ENCODE peak calls at places on chromosome 12, in ten cellular contexts. N, M, B, H, C, U, O, X, D and K are unnamed samples. For H3K27me3, the result is how much of the 10 kb centered on the place peaks cover.

GRCh38 chr12:102119674-102120563 is at the start of the genes NUP37 and PARPBP:
- DNase-seq in O (peak), B (peak), H (no peak), X (peak), M (peak), N (peak), C (peak), D (peak), U (peak), K (peak)

GRCh38 chr12:47504775-47505446 is 200.9 kb downstream of the RPAP3 start:
- DNase-seq in U (no peak), O (no peak), B (no peak), H (peak), M (no peak), X (peak), D (no peak), C (no peak), N (no peak), K (no peak)

GRCh38 chr12:94792690-94793089 is 142.3 kb upstream of the TMCC3 start:
- DNase-seq in U (peak), M (no peak), B (no peak), H (no peak), D (no peak), N (peak), C (no peak), X (no peak), O (no peak), K (no peak)

GRCh38 chr12:14937689-14938088 is 648 bp downstream of the ERP27 start:
- DNase-seq in B (no peak), M (peak), C (no peak), N (no peak), X (no peak), D (no peak), O (no peak), H (no peak), U (no peak), K (no peak)

GRCh38 chr12:55816876-55817351 is 610 bp downstream of the SARNP start:
- DNase-seq in X (peak), H (no peak), N (peak), B (no peak), M (no peak), O (no peak), U (no peak), C (peak), D (no peak), K (no peak)

GRCh38 chr12:68240079-68240478 is 13.3 kb downstream of the IL22 start:
- DNase-seq in D (no peak), N (peak), M (no peak), O (no peak), X (peak), C (no peak), U (no peak), B (no peak), H (peak), K (no peak)

GRCh38 chr12:93860659-93861373 is 183.6 kb downstream of the CRADD start:
- DNase-seq in U (no peak), N (no peak), C (no peak), O (no peak), B (no peak), H (no peak), D (no peak), M (no peak), X (no peak), K (no peak)

GRCh38 chr12:119069029-119069731 is 87.8 kb downstream of the SRRM4 start:
- DNase-seq in M (no peak), X (no peak), N (peak), H (no peak), U (no peak), B (no peak), O (no peak), D (no peak), C (no peak), K (no peak)

GRCh38 chr12:4487024-4487423 is 41.4 kb upstream of the FGF6 start:
- DNase-seq in O (no peak), N (no peak), M (peak), H (no peak), C (no peak), X (no peak), U (no peak), B (no peak), D (no peak), K (no peak)

GRCh38 chr12:54431911-54432814 is 13.1 kb upstream of the ITGA5 start:
- DNase-seq in C (peak), D (no peak), O (no peak), U (peak), N (peak), B (peak), X (peak), M (peak), H (no peak), K (no peak)

GRCh38 chr12:54428050-54429013 is 9.3 kb upstream of the ITGA5 start:
- DNase-seq in U (no peak), X (peak), H (no peak), D (no peak), B (peak), C (no peak), M (peak), O (no peak), N (no peak), K (no peak)

GRCh38 chr12:54426690-54427089 is 7.6 kb upstream of the ITGA5 start:
- DNase-seq in O (no peak), D (no peak), U (no peak), X (no peak), B (no peak), M (no peak), C (no peak), N (no peak), H (no peak), K (no peak)

GRCh38 chr12:54430471-54431075 is 11.5 kb upstream of the ITGA5 start:
- DNase-seq in M (no peak), B (no peak), N (no peak), C (peak), H (no peak), O (no peak), X (no peak), D (no peak), U (no peak), K (no peak)

DNA sequence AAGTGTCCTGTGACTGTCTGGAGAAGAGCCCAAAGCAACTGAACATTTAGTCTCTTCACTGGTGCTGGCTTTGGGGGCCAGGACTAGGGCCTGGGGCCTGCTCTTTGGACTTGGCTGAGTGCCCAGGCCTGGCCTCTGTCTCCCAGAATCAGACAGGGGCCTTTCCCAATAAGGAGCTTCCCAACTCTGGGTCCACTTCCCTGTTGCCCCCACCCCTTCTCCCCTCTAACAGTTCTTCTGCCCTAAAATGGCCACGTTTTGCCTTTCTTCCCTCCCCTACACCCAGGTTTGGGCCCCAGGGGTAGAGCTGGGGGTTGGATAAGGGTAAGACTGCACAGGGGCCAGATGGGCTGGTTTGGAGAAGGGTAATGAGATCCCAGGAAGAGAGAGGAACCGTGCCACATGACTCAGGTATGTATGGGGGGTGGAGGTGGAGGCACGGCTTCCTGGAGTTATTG is 10.0 kb upstream of the ITGA5 start:
- DNase-seq in N (no peak), D (no peak), C (no peak), U (no peak), B (no peak), O (no peak), H (no peak), X (no peak), M (no peak), K (no peak)
- H3K27me3 ChIP-seq in N (under half), D (under half), C (under half), U (under half), B (under half), O (under half), H (under half), X (under half), M (half or more), K (under half)

DNA sequence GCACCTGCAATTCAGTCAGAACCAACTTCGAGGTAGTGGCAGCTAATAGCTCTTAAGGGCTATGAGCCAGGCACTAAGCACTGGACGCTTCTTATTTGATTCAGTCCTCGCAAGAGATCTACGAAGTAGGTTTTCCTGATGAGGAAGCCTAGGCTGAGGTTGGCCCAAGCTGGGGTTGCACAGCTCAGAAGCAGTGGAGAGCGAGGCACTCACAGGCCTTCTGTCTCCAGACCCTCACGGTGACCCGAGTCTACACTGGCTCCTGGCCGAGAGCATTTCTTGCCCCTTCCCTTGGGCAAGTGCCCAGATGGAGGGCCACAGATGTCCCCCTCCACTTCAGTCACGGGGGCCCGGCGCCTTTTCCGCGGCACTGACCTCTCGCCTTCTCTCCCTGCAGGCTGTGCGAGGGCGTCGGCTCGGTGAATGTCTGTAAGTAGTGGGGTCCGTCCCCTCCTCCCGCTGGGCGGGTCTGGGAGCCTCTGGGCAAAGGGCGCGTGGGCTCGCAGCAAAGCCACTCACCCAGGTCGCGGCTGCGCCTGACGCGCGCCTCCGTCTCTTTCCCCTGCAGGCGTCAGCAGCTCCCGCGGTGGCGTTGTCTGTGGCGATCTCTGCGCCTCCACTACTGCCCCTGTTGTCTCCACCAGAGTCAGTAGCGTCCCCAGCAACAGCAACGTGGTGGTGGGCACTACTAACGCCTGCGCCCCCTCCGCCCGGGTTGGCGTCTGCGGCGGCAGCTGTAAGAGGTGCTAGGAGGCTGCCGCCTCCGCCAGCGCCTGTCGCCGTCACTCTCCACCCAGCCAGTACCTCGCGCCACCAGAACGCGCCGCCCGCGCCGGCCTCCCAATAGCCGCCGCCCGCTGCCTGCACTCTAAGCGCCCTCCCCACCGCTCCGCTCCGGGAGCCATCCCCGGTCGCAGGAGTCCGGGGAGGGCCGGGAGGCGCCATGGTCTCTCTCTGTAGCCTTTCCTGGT is 13.1 kb downstream of the KRT83 start:
- DNase-seq in N (peak), H (no peak), O (peak), D (no peak), M (peak), C (peak), U (peak), X (peak), B (no peak), K (peak)
- H3K4me3 ChIP-seq in N (peak), H (peak), O (peak), D (no peak), M (peak), C (no peak), U (peak), X (peak), B (peak), K (peak)

DNA sequence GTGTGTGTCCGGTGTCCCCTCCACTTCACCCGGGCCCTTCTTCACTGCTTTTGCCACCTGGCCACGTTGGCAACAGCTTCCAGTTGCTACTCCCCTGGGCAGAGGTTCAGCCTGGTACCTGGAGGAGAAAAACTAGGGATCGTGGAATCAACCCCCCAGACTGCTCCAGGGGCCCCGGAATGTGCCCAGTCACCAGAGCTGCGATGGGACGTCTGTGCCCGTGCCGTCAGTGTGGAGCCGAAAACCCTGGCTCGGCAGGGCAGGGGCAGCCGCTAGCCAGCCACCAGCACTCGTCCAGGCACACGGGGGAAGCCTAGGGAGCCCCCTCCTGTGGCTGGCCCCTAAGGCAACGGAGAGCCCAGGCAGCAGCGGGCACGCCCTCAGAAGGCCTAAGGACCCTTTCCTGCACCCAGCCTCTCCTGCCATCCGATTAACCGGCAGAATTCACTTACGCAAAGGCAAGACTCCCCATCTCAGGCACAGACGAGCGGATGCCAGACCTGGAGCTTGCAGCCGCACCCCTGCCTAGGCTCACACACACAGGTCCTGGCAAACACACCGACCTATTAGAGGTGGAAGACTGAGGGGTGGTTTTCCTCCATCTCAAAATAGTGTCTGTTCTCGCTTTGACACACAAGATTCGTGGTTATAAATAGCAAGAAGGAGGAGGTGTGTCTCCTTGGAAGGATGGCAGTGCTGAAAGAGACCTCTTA is 62.6 kb downstream of the FBXL14 start:
- DNase-seq in X (peak), M (peak), O (no peak), N (no peak), H (no peak), U (no peak), C (no peak), D (no peak), B (no peak), K (no peak)
- H3K27me3 ChIP-seq in X (under half), M (half or more), O (under half), N (half or more), H (under half), U (under half), C (under half), D (under half), B (under half), K (under half)

GRCh38 chr12:65171870-65172269 is 2.5 kb downstream of the LEMD3 start:
- DNase-seq in C (no peak), H (no peak), D (peak), N (peak), B (no peak), X (peak), O (no peak), M (no peak), U (no peak), K (no peak)
- H3K4me3 ChIP-seq in C (no peak), H (peak), D (peak), N (peak), B (peak), X (peak), O (peak), M (no peak), U (peak), K (peak)

DNA sequence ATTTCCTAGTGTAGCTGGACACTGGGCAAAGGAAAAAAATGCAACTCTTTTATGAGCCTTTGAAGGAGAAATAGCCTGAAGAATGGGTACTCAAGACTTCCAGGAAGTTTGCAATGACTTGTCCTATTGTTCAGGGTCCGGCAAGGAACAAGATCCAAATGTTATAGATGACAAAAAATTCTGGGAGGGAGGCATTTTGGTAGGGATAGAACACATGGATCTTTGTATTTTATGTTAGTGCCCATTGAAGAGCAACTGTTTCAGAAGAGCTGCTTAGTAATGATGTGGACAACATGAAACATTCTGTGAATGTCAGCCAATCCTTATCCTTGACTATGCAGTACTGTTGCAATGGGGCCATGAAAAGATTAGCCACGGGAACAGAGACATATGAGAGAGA is 138.0 kb downstream of the MGAT4C start:
- DNase-seq in C (no peak), X (no peak), M (no peak), N (no peak), U (no peak), D (no peak), O (no peak), B (no peak), H (no peak), K (no peak)
- H3K27me3 ChIP-seq in C (under half), X (under half), M (under half), N (under half), U (under half), D (under half), O (under half), B (under half), H (under half), K (under half)

DNA sequence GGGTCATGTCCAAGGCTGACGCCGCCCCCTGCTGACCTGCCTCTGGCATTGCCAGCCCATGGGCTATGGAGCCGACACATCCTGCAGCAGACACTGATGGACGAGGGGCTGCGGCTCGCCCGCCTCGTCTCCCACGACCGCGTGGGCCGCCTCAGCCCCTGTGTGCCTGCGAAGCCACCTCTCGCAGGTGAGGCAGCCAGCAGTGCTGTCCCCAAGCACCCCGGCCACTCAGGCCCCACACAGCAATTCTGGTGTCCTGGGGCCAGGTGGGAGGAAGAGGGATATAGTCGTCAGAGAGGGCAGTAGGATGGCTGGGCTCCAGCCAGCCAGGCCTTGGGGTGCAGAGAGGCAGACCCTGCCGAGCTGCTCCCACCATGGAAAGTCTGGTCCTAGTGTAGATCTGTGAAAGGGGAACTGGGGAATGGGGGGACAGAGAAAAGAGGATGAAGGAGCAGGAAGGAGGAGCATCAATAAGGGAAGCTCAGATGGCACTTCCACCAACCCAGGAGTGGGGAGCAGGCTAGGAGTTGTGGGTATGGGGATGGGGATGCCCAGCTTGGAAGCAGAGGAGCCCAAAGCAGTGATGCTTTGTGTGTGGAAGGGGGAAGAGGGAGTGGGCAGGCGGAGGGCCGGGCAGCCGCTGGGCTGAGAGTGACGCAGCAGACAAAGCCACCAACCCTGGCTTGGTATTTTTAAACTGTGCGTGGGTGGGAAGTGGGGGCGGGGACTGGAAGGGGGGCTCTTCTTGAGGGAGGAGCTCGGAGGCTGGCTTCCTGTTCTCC is 4.7 kb downstream of the NAB2 start:
- DNase-seq in X (peak), N (peak), U (peak), O (peak), M (peak), C (peak), D (peak), H (no peak), B (no peak), K (peak)
- H3K4me3 ChIP-seq in X (peak), N (no peak), U (peak), O (no peak), M (no peak), C (no peak), D (no peak), H (no peak), B (no peak), K (no peak)

DNA sequence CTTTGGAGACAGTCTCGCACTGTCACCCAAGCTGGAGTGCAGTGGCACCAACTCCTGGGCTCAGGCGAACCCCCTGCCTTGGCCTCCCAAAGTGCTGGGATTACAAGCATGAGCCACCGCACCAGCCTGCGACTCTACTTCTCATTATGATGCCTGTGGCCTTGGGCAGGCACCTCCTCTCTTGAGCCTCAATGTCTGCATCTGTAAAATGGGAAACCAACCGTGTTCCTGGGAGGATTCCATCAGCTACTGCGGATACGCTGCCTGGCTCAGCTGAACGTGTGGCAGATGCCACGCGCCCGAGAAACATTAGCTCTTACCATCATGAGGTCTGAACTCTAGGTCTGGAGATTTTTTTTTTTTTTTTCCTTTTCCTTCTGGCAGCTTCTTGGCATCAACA is 5.8 kb downstream of the TESC start:
- DNase-seq in N (no peak), B (no peak), C (no peak), U (no peak), M (no peak), D (no peak), H (no peak), X (no peak), O (peak), K (no peak)
- H3K27me3 ChIP-seq in N (under half), B (under half), C (under half), U (under half), M (under half), D (under half), H (under half), X (half or more), O (under half), K (under half)

GRCh38 chr12:113152835-113153814 is 3.6 kb downstream of the CFAP73 start:
- DNase-seq in D (peak), U (peak), C (peak), H (peak), B (no peak), N (peak), X (peak), M (peak), O (peak), K (peak)
- H3K4me3 ChIP-seq in D (peak), U (peak), C (no peak), H (peak), B (peak), N (no peak), X (peak), M (peak), O (peak), K (peak)

DNA sequence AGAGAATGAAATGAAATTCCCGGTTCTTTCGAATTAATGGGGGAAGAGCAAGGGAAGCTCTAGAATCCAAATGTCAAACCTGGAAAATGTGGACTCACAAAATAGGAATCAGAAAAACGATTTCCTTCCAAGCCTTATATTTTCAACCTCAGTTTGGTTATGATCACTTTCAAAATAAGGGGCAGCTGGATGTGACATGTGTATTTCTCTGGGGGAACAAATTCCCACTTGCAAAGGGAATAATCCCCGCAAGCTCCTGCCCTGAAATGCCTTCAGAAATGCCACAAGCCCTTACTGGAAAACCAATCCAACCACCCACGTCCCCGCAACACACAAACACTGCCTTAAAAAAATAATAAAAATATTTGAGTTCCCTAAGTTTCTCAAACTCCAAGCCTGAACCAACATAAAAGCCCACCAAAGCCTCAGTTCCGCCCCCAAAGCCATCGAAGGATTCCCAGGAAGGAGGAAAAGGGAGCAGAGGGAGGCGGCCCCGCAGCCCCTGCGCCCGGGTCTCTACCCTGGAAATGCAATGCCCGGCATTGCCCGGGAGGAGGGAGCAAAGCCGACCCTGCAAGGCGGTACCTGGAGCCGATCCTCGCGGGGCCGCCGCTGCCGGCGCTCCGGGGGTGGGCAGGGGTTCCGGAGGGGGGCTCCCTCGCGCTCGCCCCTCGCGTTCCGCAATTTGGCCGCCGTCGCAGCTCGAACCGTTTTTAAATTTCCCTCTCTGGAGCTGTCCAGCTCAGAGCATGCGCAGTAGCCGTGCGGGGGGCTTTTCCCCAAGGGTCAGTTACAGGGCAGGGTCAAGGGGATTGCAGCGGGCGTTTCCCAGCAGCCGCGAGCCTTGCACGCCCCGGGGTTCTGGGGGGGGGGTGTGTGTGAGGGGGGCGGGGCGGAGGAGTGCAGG is at the start of gene FOXN4:
- DNase-seq in U (no peak), B (no peak), H (no peak), M (peak), O (no peak), D (no peak), N (peak), X (no peak), C (no peak), K (peak)
- H3K27me3 ChIP-seq in U (under half), B (under half), H (under half), M (under half), O (under half), D (under half), N (half or more), X (half or more), C (under half), K (under half)